ENCODE peak calls at places on chromosomes 3 and 15, in nine cellular contexts. G is type B pancreatic cell; D is cardiac muscle cell; I is mucosa of gallbladder; X is AG08396; S is NCI-H2081; U is neural progenitor cell; O is activated T-helper 1 cell treated with anti-CD3 and anti-CD28 coated beads, Interleukin-12 subunit alpha, Interleukin-12 subunit beta, Interleukin-2, Interleukin-4 antibody, amounts not matched to agents 30 ng/mL and 10 ng/mL and 1 ng/mL, durations not matched to agents 14 hours and 24 hours and 36 hours; F is stimulated activated CD8-positive, alpha-beta memory T cell treated with anti-CD3 and anti-CD28 coated beads, Interleukin-12 subunit alpha, Interleukin-12 subunit beta, amount 100 ng/mL, for 1 hour. H is an unnamed sample.

GRCh38 chr3:39208463-39209055 is 16.2 kb upstream of the XIRP1 start:
- DNase-seq in G (no peak), D (peak; percentile 76), I (peak; percentile 66), X (peak; percentile 64), S (peak; percentile 9), U (peak; percentile 76), O (no peak), F (peak; percentile 15), H (no peak)

GRCh38 chr15:98518823-98519561 is 129.3 kb upstream of the IGF1R start:
- DNase-seq in G (peak; percentile 66), D (peak; percentile 91), I (peak; percentile 38), X (peak; percentile 78), S (peak; percentile 84), U (peak; percentile 90), O (peak; percentile 14), F (peak; percentile 20), H (no peak)

GRCh38 chr3:76107935-76108570 is 322.7 kb upstream of the ZNF717 start:
- DNase-seq in G (no peak), D (peak; percentile 21), I (peak; percentile 21), X (peak; percentile 34), S (no peak), U (peak; percentile 24), O (no peak), F (no peak), H (no peak)

GRCh38 chr3:46970391-46971091 is 6.0 kb downstream of the CCDC12 start:
- DNase-seq in G (no peak), D (no peak), I (peak; percentile 63), X (no peak), S (no peak), U (no peak), O (no peak), F (no peak), H (no peak)

GRCh38 chr15:101510212-101511197 is 21.0 kb upstream of the PCSK6 start:
- DNase-seq in G (no peak), D (no peak), I (peak; percentile 5), X (no peak), S (no peak), U (no peak), O (no peak), F (no peak), H (no peak)

GRCh38 chr15:47552978-47553608 is 164.2 kb upstream of the SEMA6D start:
- DNase-seq in G (no peak), D (no peak), I (no peak), X (no peak), S (no peak), U (no peak), O (no peak), F (no peak), H (no peak)

GRCh38 chr3:179768080-179768479 is 115.2 kb downstream of the USP13 start:
- DNase-seq in G (no peak), D (peak; percentile 51), I (no peak), X (peak; percentile 80), S (peak; percentile 65), U (peak; percentile 77), O (no peak), F (no peak), H (no peak)

GRCh38 chr15:70051948-70052633 is 45.6 kb downstream of the TLE3 start:
- DNase-seq in G (no peak), D (no peak), I (no peak), X (no peak), S (no peak), U (no peak), O (no peak), F (no peak), H (no peak)

GRCh38 chr3:55091381-55092225 is 163.7 kb upstream of the LRTM1 start:
- DNase-seq in G (no peak), D (no peak), I (no peak), X (peak; percentile 17), S (no peak), U (no peak), O (no peak), F (no peak), H (no peak)

GRCh38 chr3:30693470-30694120 is 87.2 kb downstream of the TGFBR2 start:
- DNase-seq in G (no peak), D (peak; percentile 83), I (peak; percentile 50), X (peak; percentile 62), S (peak; percentile 55), U (peak; percentile 84), O (no peak), F (no peak), H (peak; percentile 28)

GRCh38 chr3:154338570-154338969 is 14.3 kb upstream of the DHX36 start:
- DNase-seq in G (no peak), D (no peak), I (no peak), X (no peak), S (no peak), U (no peak), O (no peak), F (no peak), H (no peak)

GRCh38 chr15:81330351-81331085 is 6.6 kb upstream of the STARD5 start:
- DNase-seq in G (no peak), D (no peak), I (no peak), X (no peak), S (no peak), U (no peak), O (no peak), F (no peak), H (no peak)

GRCh38 chr3:137792633-137793271 is 28.6 kb downstream of the SOX14 start:
- DNase-seq in G (no peak), D (peak; percentile 11), I (peak; percentile 28), X (peak; percentile 54), S (no peak), U (peak; percentile 73), O (no peak), F (no peak), H (no peak)

GRCh38 chr3:46845397-46845859 is 17.8 kb downstream of the MYL3 start:
- DNase-seq in G (no peak), D (no peak), I (peak; percentile 32), X (peak; percentile 77), S (no peak), U (peak; percentile 53), O (no peak), F (no peak), H (no peak)

GRCh38 chr15:92930776-92931175 is 30.7 kb downstream of the CHD2 start:
- DNase-seq in G (no peak), D (peak; percentile 41), I (no peak), X (peak; percentile 47), S (no peak), U (no peak), O (no peak), F (no peak), H (no peak)

GRCh38 chr3:119637679-119638525 is 22.5 kb downstream of the POPDC2 start:
- DNase-seq in G (no peak), D (no peak), I (no peak), X (peak; percentile 69), S (no peak), U (no peak), O (no peak), F (no peak), H (peak; percentile 44)

GRCh38 chr3:45647148-45647619 is 42.0 kb upstream of the SACM1L start:
- DNase-seq in G (no peak), D (no peak), I (peak; percentile 37), X (peak; percentile 63), S (no peak), U (no peak), O (no peak), F (no peak), H (no peak)

GRCh38 chr3:16503191-16503776 is 10.2 kb downstream of the RFTN1 start:
- DNase-seq in G (no peak), D (no peak), I (no peak), X (no peak), S (no peak), U (no peak), O (no peak), F (no peak), H (no peak)

GRCh38 chr15:95162967-95163531 is 931.7 kb downstream of the MCTP2 start:
- DNase-seq in G (no peak), D (no peak), I (no peak), X (peak; percentile 29), S (no peak), U (no peak), O (no peak), F (no peak), H (no peak)

GRCh38 chr3:96806336-96806735 is 8.1 kb upstream of the EPHA6 start:
- DNase-seq in G (no peak), D (no peak), I (no peak), X (no peak), S (no peak), U (no peak), O (no peak), F (no peak), H (no peak)

GRCh38 chr3:150299221-150299620 is 108.9 kb upstream of the TSC22D2 start:
- DNase-seq in G (no peak), D (peak; percentile 67), I (no peak), X (no peak), S (no peak), U (no peak), O (no peak), F (no peak), H (no peak)

GRCh38 chr3:124401841-124402240 is 328.4 kb upstream of the UMPS start:
- DNase-seq in G (no peak), D (peak; percentile 12), I (no peak), X (no peak), S (no peak), U (peak; percentile 23), O (no peak), F (no peak), H (no peak)

GRCh38 chr3:178353292-178353814 is 182.9 kb upstream of the KCNMB2 start:
- DNase-seq in G (no peak), D (no peak), I (no peak), X (no peak), S (no peak), U (no peak), O (no peak), F (no peak), H (no peak)

GRCh38 chr15:78840661-78841060 is 29.4 kb upstream of the ADAMTS7 start:
- DNase-seq in G (no peak), D (no peak), I (no peak), X (no peak), S (no peak), U (peak; percentile 24), O (no peak), F (no peak), H (peak; percentile 13)

GRCh38 chr15:25241241-25241801 is 197.5 kb downstream of the UBE3A start:
- DNase-seq in G (no peak), D (no peak), I (no peak), X (no peak), S (no peak), U (no peak), O (no peak), F (no peak), H (no peak)

GRCh38 chr3:125032100-125032643 is 23.6 kb downstream of the HEG1 start:
- DNase-seq in G (no peak), D (no peak), I (no peak), X (no peak), S (no peak), U (no peak), O (no peak), F (no peak), H (no peak)

GRCh38 chr3:134351421-134351820 is 22.8 kb downstream of the AMOTL2 start:
- DNase-seq in G (no peak), D (no peak), I (no peak), X (no peak), S (no peak), U (no peak), O (no peak), F (no peak), H (no peak)

GRCh38 chr15:86362556-86362955 is 282.9 kb downstream of the AGBL1 start:
- DNase-seq in G (no peak), D (no peak), I (no peak), X (peak; percentile 29), S (no peak), U (no peak), O (no peak), F (no peak), H (no peak)

GRCh38 chr3:158918008-158918407 is 116.2 kb downstream of the MFSD1 start:
- DNase-seq in G (no peak), D (peak; percentile 63), I (peak; percentile 32), X (peak; percentile 63), S (peak; percentile 58), U (peak; percentile 79), O (no peak), F (no peak), H (peak; percentile 8)

GRCh38 chr3:175726228-175726627 is 867.1 kb downstream of the NAALADL2 start:
- DNase-seq in G (no peak), D (no peak), I (peak; percentile 40), X (no peak), S (no peak), U (no peak), O (no peak), F (no peak), H (no peak)

GRCh38 chr15:73915085-73915484 is 11.2 kb upstream of the LOXL1 start:
- DNase-seq in G (no peak), D (no peak), I (no peak), X (no peak), S (no peak), U (no peak), O (no peak), F (no peak), H (no peak)

H was measured in stimulated activated naive B cell treated with anti-CD40 and anti-IgM and Interleukin-4, amounts not matched to agents 10 μg/mL and 1 μg/mL and 100 μg/mL, for 72 hours.